ENCODE peak calls at places on chromosomes 12 and 14, in six cellular contexts. One of them, this sample, is unnamed.

GRCh38 chr14:72965249-72965648 is 39.0 kb downstream of the DCAF4 start:
- DNase-seq in cardiac muscle cell: peak
- DNase-seq in retinal pigment epithelial cell: no peak
- DNase-seq in body of pancreas: no peak
- DNase-seq in fibroblast of lung: peak
- DNase-seq in astrocyte: peak
- DNase-seq in this sample: peak

GRCh38 chr12:12432373-12432772 is 75.5 kb downstream of the BORCS5 start:
- DNase-seq in cardiac muscle cell: peak
- DNase-seq in astrocyte: peak
- DNase-seq in fibroblast of lung: peak
- DNase-seq in retinal pigment epithelial cell: peak
- DNase-seq in body of pancreas: peak
- DNase-seq in this sample: peak

GRCh38 chr14:76904740-76905569 is 78.7 kb downstream of the LRRC74A start:
- DNase-seq in cardiac muscle cell: peak
- DNase-seq in body of pancreas: peak
- DNase-seq in astrocyte: peak
- DNase-seq in retinal pigment epithelial cell: no peak
- DNase-seq in fibroblast of lung: peak
- DNase-seq in this sample: peak

GRCh38 chr12:98422809-98423208 is 92.6 kb upstream of the TMPO start:
- DNase-seq in cardiac muscle cell: no peak
- DNase-seq in retinal pigment epithelial cell: no peak
- DNase-seq in astrocyte: no peak
- DNase-seq in fibroblast of lung: no peak
- DNase-seq in body of pancreas: no peak
- DNase-seq in this sample: peak

GRCh38 chr14:90191154-90191553 is 65.2 kb upstream of the PSMC1 start:
- DNase-seq in retinal pigment epithelial cell: no peak
- DNase-seq in fibroblast of lung: no peak
- DNase-seq in cardiac muscle cell: no peak
- DNase-seq in body of pancreas: peak
- DNase-seq in astrocyte: no peak
- DNase-seq in this sample: no peak

GRCh38 chr12:124456133-124456651 is 111.2 kb downstream of the NCOR2 start:
- DNase-seq in fibroblast of lung: no peak
- DNase-seq in cardiac muscle cell: no peak
- DNase-seq in retinal pigment epithelial cell: no peak
- DNase-seq in body of pancreas: no peak
- DNase-seq in astrocyte: no peak
- DNase-seq in this sample: no peak

GRCh38 chr14:104976198-104977007 is 1.8 kb downstream of the AHNAK2 start:
- DNase-seq in cardiac muscle cell: peak
- DNase-seq in retinal pigment epithelial cell: peak
- DNase-seq in body of pancreas: peak
- DNase-seq in fibroblast of lung: peak
- DNase-seq in astrocyte: peak
- DNase-seq in this sample: peak

GRCh38 chr12:120247621-120248030 is 17.9 kb downstream of the PXN start:
- DNase-seq in astrocyte: peak
- DNase-seq in body of pancreas: no peak
- DNase-seq in fibroblast of lung: peak
- DNase-seq in retinal pigment epithelial cell: no peak
- DNase-seq in cardiac muscle cell: no peak
- DNase-seq in this sample: peak

GRCh38 chr12:27635349-27635972 is 60.8 kb upstream of the REP15 start:
- DNase-seq in cardiac muscle cell: peak
- DNase-seq in body of pancreas: no peak
- DNase-seq in astrocyte: peak
- DNase-seq in fibroblast of lung: peak
- DNase-seq in retinal pigment epithelial cell: no peak
- DNase-seq in this sample: peak

GRCh38 chr14:40870252-40870651 is 736.4 kb upstream of the LRFN5 start:
- DNase-seq in astrocyte: no peak
- DNase-seq in body of pancreas: no peak
- DNase-seq in retinal pigment epithelial cell: no peak
- DNase-seq in cardiac muscle cell: no peak
- DNase-seq in fibroblast of lung: no peak
- DNase-seq in this sample: no peak

GRCh38 chr12:122148657-122149056 is 25.4 kb downstream of the IL31 start:
- DNase-seq in body of pancreas: no peak
- DNase-seq in fibroblast of lung: peak
- DNase-seq in cardiac muscle cell: peak
- DNase-seq in astrocyte: peak
- DNase-seq in retinal pigment epithelial cell: no peak
- DNase-seq in this sample: peak
- TF ChIP-seq CTCF in body of pancreas: no peak
- TF ChIP-seq CTCF in fibroblast of lung: no peak
- TF ChIP-seq CTCF in cardiac muscle cell: no peak
- TF ChIP-seq CTCF in astrocyte: no peak
- TF ChIP-seq CTCF in retinal pigment epithelial cell: no peak
- TF ChIP-seq CTCF in this sample: no peak

GRCh38 chr12:85281947-85282312 is 1.9 kb downstream of the ALX1 start:
- DNase-seq in fibroblast of lung: no peak
- DNase-seq in retinal pigment epithelial cell: no peak
- DNase-seq in cardiac muscle cell: no peak
- DNase-seq in astrocyte: no peak
- DNase-seq in body of pancreas: no peak
- DNase-seq in this sample: no peak
- H3K4me3 ChIP-seq in fibroblast of lung: no peak
- H3K4me3 ChIP-seq in retinal pigment epithelial cell: no peak
- H3K4me3 ChIP-seq in cardiac muscle cell: peak
- H3K4me3 ChIP-seq in astrocyte: no peak
- H3K4me3 ChIP-seq in body of pancreas: no peak
- H3K4me3 ChIP-seq in this sample: no peak

GRCh38 chr14:21454843-21455550 is 926 bp downstream of the CHD8 start:
- DNase-seq in astrocyte: no peak
- DNase-seq in retinal pigment epithelial cell: no peak
- DNase-seq in body of pancreas: no peak
- DNase-seq in fibroblast of lung: no peak
- DNase-seq in cardiac muscle cell: no peak
- DNase-seq in this sample: no peak

GRCh38 chr14:21455592-21455911 is 371 bp downstream of the CHD8 start:
- DNase-seq in cardiac muscle cell: peak
- DNase-seq in body of pancreas: no peak
- DNase-seq in retinal pigment epithelial cell: no peak
- DNase-seq in astrocyte: no peak
- DNase-seq in fibroblast of lung: no peak
- DNase-seq in this sample: peak

GRCh38 chr14:21455912-21456667 is at the start of gene CHD8:
- DNase-seq in astrocyte: peak
- DNase-seq in fibroblast of lung: peak
- DNase-seq in body of pancreas: peak
- DNase-seq in cardiac muscle cell: peak
- DNase-seq in retinal pigment epithelial cell: peak
- DNase-seq in this sample: peak
- TF ChIP-seq CTCF in astrocyte: peak
- TF ChIP-seq CTCF in fibroblast of lung: peak
- TF ChIP-seq CTCF in body of pancreas: peak
- TF ChIP-seq CTCF in cardiac muscle cell: peak
- TF ChIP-seq CTCF in retinal pigment epithelial cell: peak
- TF ChIP-seq CTCF in this sample: peak

GRCh38 chr12:128853321-128854197 is at the start of gene GLT1D1:
- DNase-seq in fibroblast of lung: no peak
- DNase-seq in retinal pigment epithelial cell: no peak
- DNase-seq in body of pancreas: no peak
- DNase-seq in astrocyte: no peak
- DNase-seq in cardiac muscle cell: no peak
- DNase-seq in this sample: no peak
- H3K4me3 ChIP-seq in fibroblast of lung: no peak
- H3K4me3 ChIP-seq in retinal pigment epithelial cell: peak
- H3K4me3 ChIP-seq in body of pancreas: no peak
- H3K4me3 ChIP-seq in astrocyte: no peak
- H3K4me3 ChIP-seq in cardiac muscle cell: peak
- H3K4me3 ChIP-seq in this sample: no peak

GRCh38 chr12:10722502-10722904 is 620 bp downstream of the YBX3 start:
- DNase-seq in retinal pigment epithelial cell: no peak
- DNase-seq in fibroblast of lung: peak
- DNase-seq in body of pancreas: peak
- DNase-seq in cardiac muscle cell: peak
- DNase-seq in astrocyte: peak
- DNase-seq in this sample: peak
- TF ChIP-seq CTCF in retinal pigment epithelial cell: peak
- TF ChIP-seq CTCF in fibroblast of lung: peak
- TF ChIP-seq CTCF in body of pancreas: peak
- TF ChIP-seq CTCF in cardiac muscle cell: peak
- TF ChIP-seq CTCF in astrocyte: no peak
- TF ChIP-seq CTCF in this sample: no peak

GRCh38 chr12:121538699-121539061 is 42.1 kb downstream of the KDM2B start:
- DNase-seq in retinal pigment epithelial cell: no peak
- DNase-seq in cardiac muscle cell: no peak
- DNase-seq in body of pancreas: peak
- DNase-seq in fibroblast of lung: no peak
- DNase-seq in astrocyte: peak
- DNase-seq in this sample: no peak
- H3K4me3 ChIP-seq in retinal pigment epithelial cell: no peak
- H3K4me3 ChIP-seq in cardiac muscle cell: no peak
- H3K4me3 ChIP-seq in body of pancreas: no peak
- H3K4me3 ChIP-seq in fibroblast of lung: no peak
- H3K4me3 ChIP-seq in astrocyte: no peak
- H3K4me3 ChIP-seq in this sample: no peak

GRCh38 chr12:54601841-54602240 is 13.4 kb upstream of the PPP1R1A start:
- DNase-seq in astrocyte: no peak
- DNase-seq in fibroblast of lung: no peak
- DNase-seq in body of pancreas: no peak
- DNase-seq in cardiac muscle cell: peak
- DNase-seq in retinal pigment epithelial cell: no peak
- DNase-seq in this sample: no peak
- TF ChIP-seq CTCF in astrocyte: no peak
- TF ChIP-seq CTCF in fibroblast of lung: no peak
- TF ChIP-seq CTCF in body of pancreas: no peak
- TF ChIP-seq CTCF in cardiac muscle cell: no peak
- TF ChIP-seq CTCF in retinal pigment epithelial cell: no peak
- TF ChIP-seq CTCF in this sample: no peak

GRCh38 chr12:1595690-1596347 is 1.4 kb upstream of the FBXL14 start:
- DNase-seq in body of pancreas: no peak
- DNase-seq in cardiac muscle cell: no peak
- DNase-seq in fibroblast of lung: no peak
- DNase-seq in astrocyte: no peak
- DNase-seq in retinal pigment epithelial cell: no peak
- DNase-seq in this sample: no peak
- H3K4me3 ChIP-seq in body of pancreas: no peak
- H3K4me3 ChIP-seq in cardiac muscle cell: no peak
- H3K4me3 ChIP-seq in fibroblast of lung: no peak
- H3K4me3 ChIP-seq in astrocyte: no peak
- H3K4me3 ChIP-seq in retinal pigment epithelial cell: no peak
- H3K4me3 ChIP-seq in this sample: no peak

DNA sequence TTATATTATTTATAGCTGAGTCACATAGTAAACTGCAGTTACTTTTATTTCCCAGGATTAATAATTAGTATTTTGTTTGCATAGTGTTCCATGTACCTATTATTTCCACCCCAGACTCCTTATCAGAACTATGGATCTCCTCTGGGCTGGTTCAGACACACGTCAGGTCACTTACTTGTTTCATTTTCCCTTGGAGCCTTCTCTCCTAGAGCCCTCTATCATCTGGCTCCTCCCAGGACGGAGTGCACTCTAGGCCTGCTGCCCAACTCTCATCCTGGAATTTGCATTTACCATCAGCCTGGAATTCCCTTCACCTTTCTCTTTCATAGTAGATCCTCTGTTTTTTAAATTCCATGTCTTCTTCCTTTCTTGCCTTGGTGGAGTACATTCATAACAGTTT is 28.5 kb upstream of the GALNT16 start:
- DNase-seq in fibroblast of lung: no peak
- DNase-seq in cardiac muscle cell: peak
- DNase-seq in body of pancreas: no peak
- DNase-seq in astrocyte: no peak
- DNase-seq in retinal pigment epithelial cell: no peak
- DNase-seq in this sample: peak
- TF ChIP-seq CTCF in fibroblast of lung: no peak
- TF ChIP-seq CTCF in cardiac muscle cell: no peak
- TF ChIP-seq CTCF in body of pancreas: no peak
- TF ChIP-seq CTCF in astrocyte: no peak
- TF ChIP-seq CTCF in retinal pigment epithelial cell: no peak
- TF ChIP-seq CTCF in this sample: no peak

DNA sequence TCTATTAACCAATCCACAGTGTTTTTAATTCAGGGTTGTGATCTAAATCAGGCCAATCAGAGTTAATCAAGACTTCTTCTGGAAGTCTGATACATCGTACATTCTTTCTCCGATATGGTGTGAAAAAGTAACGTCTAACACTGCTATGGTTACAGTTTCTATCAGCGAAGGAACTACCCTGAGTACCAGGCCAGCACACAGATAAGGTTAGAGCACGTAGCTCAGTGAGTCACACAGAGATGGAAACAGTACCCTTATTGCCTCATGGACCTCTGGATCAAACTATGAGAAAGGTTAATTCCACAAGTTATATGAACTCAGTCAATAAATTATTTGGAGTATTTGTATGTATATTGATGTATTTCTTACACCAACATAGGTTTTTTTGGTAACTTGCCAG is 3.3 kb downstream of the OR6C68 start:
- DNase-seq in fibroblast of lung: no peak
- DNase-seq in body of pancreas: no peak
- DNase-seq in cardiac muscle cell: no peak
- DNase-seq in retinal pigment epithelial cell: no peak
- DNase-seq in astrocyte: no peak
- DNase-seq in this sample: no peak
- H3K4me3 ChIP-seq in fibroblast of lung: no peak
- H3K4me3 ChIP-seq in body of pancreas: no peak
- H3K4me3 ChIP-seq in cardiac muscle cell: no peak
- H3K4me3 ChIP-seq in retinal pigment epithelial cell: no peak
- H3K4me3 ChIP-seq in astrocyte: no peak
- H3K4me3 ChIP-seq in this sample: no peak